ENCODE peak calls at places on chromosomes 16 and 17, in six cellular contexts. J is hepatocyte, O is SJSA1, S is lung, L is prostate gland, K is thoracic aorta. P is an unnamed sample.
A peak's percentile ranks its signal among the peaks of the same experiment; 100 is the strongest.

GRCh38 chr17:81805707-81806460 is 1.9 kb downstream of the GCGR start:
- DNase-seq in J (no peak), O (no peak), S (no peak), L (no peak), K (no peak), P (peak; percentile 69)

GRCh38 chr17:29588561-29589411 is 662 bp downstream of the GIT1 start:
- DNase-seq in J (peak; percentile 67), O (no peak), S (no peak), L (no peak), K (no peak), P (no peak)

GRCh38 chr16:3609895-3610697 is 1.3 kb downstream of the SLX4 start:
- DNase-seq in J (peak; percentile 32), O (no peak), S (no peak), L (peak; percentile 16), K (no peak), P (no peak)

GRCh38 chr16:75471723-75472634 is 7.5 kb upstream of the TMEM170A start:
- DNase-seq in J (peak; percentile 83), O (no peak), S (no peak), L (peak; percentile 67), K (no peak), P (peak; percentile 39)

GRCh38 chr16:4414187-4414909 is 2.0 kb downstream of the CORO7 start:
- DNase-seq in J (no peak), O (no peak), S (no peak), L (no peak), K (no peak), P (no peak)

GRCh38 chr17:57243171-57243622 is 13.1 kb upstream of the MSI2 start:
- DNase-seq in J (peak; percentile 82), O (peak; percentile 72), S (peak; percentile 68), L (peak; percentile 61), K (no peak), P (peak; percentile 47)

GRCh38 chr17:29557085-29557697 is 9.6 kb downstream of the ABHD15 start:
- DNase-seq in J (peak; percentile 11), O (no peak), S (no peak), L (no peak), K (no peak), P (no peak)

GRCh38 chr16:19815418-19815817 is 69.2 kb downstream of the GPRC5B start:
- DNase-seq in J (no peak), O (peak; percentile 14), S (no peak), L (no peak), K (no peak), P (no peak)

GRCh38 chr16:14310519-14310991 is 239.4 kb downstream of the MRTFB start:
- DNase-seq in J (no peak), O (peak; percentile 63), S (no peak), L (no peak), K (no peak), P (peak; percentile 46)

GRCh38 chr17:33948299-33948698 is 306.8 kb upstream of the CCL2 start:
- DNase-seq in J (no peak), O (no peak), S (no peak), L (no peak), K (no peak), P (no peak)

GRCh38 chr17:33947762-33948161 is 307.3 kb upstream of the CCL2 start:
- DNase-seq in J (no peak), O (no peak), S (no peak), L (no peak), K (no peak), P (no peak)

GRCh38 chr17:33945641-33946546 is 309.2 kb upstream of the CCL2 start:
- DNase-seq in J (no peak), O (no peak), S (no peak), L (no peak), K (no peak), P (no peak)

GRCh38 chr17:33950061-33950460 is 305.0 kb upstream of the CCL2 start:
- DNase-seq in J (no peak), O (no peak), S (no peak), L (no peak), K (no peak), P (no peak)

DNA sequence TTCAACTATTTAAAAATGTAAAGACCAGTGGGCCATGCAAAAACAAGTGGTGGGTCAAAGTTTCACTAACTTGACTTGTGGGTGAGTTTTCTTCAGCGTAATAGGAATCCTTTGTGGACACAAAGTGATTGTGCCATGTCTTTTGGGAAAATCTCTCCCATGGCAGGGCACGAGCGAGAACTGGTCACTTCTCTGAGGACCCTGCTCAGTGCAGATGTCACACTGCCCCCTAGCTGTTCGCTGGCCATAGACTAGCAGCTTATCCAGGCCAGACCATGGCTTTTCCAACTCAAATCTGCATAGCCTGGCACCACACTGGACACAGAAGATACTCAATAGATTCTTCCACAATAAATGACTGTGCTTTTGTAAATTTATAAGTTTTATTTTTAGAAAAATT is 306.0 kb upstream of the CCL2 start:
- DNase-seq in J (peak; percentile 28), O (no peak), S (no peak), L (no peak), K (no peak), P (peak; percentile 25)
- H3K4me3 ChIP-seq in J (no peak overlapping the region), O (no peak overlapping the region), S (no peak overlapping the region), L (no peak overlapping the region), K (no peak overlapping the region), P (no peak overlapping the region)

DNA sequence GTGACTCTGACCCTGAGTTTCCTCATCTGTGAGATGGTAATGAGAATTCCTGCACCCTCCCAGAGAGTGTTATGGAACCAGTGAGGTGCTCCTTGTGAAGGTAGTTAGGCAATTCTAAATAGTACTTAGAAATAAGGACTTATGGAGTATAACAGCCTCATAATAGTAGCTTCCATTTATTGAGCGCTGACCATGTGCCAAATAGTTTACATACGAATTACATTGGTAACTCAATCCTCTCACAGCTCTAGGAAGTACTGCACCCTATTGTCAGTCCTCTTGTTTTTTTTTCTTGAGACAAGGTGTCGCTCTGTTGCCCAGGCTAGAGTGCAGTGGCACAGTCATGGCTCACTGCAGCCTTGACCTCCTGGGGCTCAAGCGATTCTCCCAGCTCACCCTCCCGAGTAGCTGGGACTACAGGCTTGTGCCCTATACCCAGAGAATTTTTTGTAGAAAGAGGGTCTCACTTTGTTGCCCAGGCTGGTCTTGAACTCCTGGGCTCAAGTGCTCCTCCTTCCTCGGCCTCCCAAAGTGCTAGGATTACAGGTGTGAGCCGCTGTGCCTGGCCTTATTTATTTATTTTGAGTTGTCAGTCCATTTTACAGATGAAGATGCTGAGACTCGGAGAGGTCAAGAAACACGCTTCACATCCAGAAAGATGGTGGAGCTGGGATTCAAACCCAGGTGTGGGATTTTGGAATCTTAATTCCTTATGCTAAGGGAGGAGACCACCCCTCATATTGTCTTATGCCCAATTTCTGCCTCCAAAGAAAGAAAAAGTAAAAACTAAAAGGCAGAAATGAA is 2.9 kb downstream of the TNS4 start:
- DNase-seq in J (no peak), O (no peak), S (no peak), L (no peak), K (no peak), P (no peak)
- H3K4me3 ChIP-seq in J (no peak overlapping the region), O (no peak overlapping the region), S (no peak overlapping the region), L (no peak overlapping the region), K (no peak overlapping the region), P (no peak overlapping the region)

GRCh38 chr17:68399638-68400403 is 57.5 kb downstream of the WIPI1 start:
- DNase-seq in J (peak; percentile 65), O (peak; percentile 50), S (peak; percentile 9), L (no peak), K (no peak), P (no peak)

GRCh38 chr17:68401288-68401687 is 56.0 kb downstream of the WIPI1 start:
- DNase-seq in J (no peak), O (no peak), S (peak; percentile 11), L (no peak), K (no peak), P (no peak)

GRCh38 chr17:68400404-68400735 is 56.9 kb downstream of the WIPI1 start:
- DNase-seq in J (no peak), O (no peak), S (peak; percentile 28), L (no peak), K (no peak), P (no peak)

GRCh38 chr17:68396795-68397536 is 60.3 kb downstream of the WIPI1 start:
- DNase-seq in J (no peak), O (peak; percentile 37), S (peak; percentile 28), L (no peak), K (no peak), P (no peak)

GRCh38 chr17:68398731-68399637 is 58.3 kb downstream of the WIPI1 start:
- DNase-seq in J (peak; percentile 80), O (peak; percentile 76), S (peak; percentile 53), L (peak; percentile 59), K (no peak), P (peak; percentile 53)
- H3K4me3 ChIP-seq in J (no peak overlapping the region), O (no peak overlapping the region), S (no peak overlapping the region), L (no peak overlapping the region), K (no peak overlapping the region), P (no peak overlapping the region)

DNA sequence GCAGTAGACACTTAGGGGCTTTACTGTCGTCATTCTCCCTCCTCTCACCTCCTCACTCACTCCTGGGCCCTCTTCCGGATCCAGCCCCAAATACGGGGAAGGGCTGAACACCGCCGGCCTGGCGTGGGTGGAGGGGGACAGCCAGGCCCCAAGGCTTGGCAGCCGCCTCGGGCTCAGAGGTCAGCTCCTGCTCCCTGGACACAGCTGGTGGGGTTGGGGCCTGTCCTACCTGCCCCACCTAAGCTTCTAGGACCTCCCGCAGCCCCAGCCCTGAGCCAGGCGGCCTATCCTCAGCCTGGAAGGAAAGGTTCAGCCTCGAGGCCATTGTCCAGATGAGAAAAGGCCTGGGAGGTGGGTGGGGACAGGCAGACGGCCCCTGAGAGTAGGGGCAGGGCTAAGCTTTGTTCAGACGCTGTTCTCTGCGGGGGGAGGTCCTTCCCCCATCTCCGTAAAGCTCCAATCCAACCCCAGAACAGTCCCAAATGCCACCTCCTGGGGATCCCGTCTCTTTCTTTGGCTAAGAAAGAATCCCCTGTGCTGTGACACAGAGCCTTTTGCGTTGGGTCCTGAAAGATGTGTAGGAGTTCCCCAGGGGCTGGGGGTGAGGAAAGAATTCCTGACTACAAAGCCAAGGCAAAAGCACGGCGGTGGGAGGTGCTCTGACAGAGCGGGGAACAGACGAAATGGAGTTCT is 861 bp upstream of the LLGL1 start:
- DNase-seq in J (peak; percentile 59), O (no peak), S (no peak), L (no peak), K (no peak), P (no peak)
- H3K4me3 ChIP-seq in J (peak overlapping the region; percentile 49), O (peak overlapping the region; percentile 69), S (peak overlapping the region; percentile 30), L (peak overlapping the region; percentile 16), K (peak overlapping the region; percentile 67), P (no peak overlapping the region)

GRCh38 chr16:2196981-2197511 is 641 bp upstream of the CASKIN1 start:
- DNase-seq in J (no peak), O (no peak), S (no peak), L (no peak), K (no peak), P (no peak)
- H3K4me3 ChIP-seq in J (no peak overlapping the region), O (no peak overlapping the region), S (no peak overlapping the region), L (peak overlapping the region; percentile 21), K (peak overlapping the region; percentile 46), P (no peak overlapping the region)

GRCh38 chr16:49799172-49799571 is 56.7 kb downstream of the ZNF423 start:
- DNase-seq in J (no peak), O (no peak), S (no peak), L (no peak), K (no peak), P (no peak)
- H3K4me3 ChIP-seq in J (no peak overlapping the region), O (no peak overlapping the region), S (no peak overlapping the region), L (no peak overlapping the region), K (no peak overlapping the region), P (no peak overlapping the region)

GRCh38 chr17:68356949-68357455 is 65.7 kb downstream of the ARSG start:
- DNase-seq in J (no peak), O (no peak), S (no peak), L (no peak), K (no peak), P (no peak)
- H3K4me3 ChIP-seq in J (no peak overlapping the region), O (no peak overlapping the region), S (no peak overlapping the region), L (no peak overlapping the region), K (no peak overlapping the region), P (no peak overlapping the region)